ENCODE peak calls at places on chromosome 22, in ten cellular contexts. Y is neural crest cell, N is fibroblast of mammary gland, B is brain microvascular endothelial cell, V is kidney epithelial cell, A is choroid plexus epithelial cell, W is RWPE1, X is MCF 10A, P is IMR-90, O is ovary. Z is an unnamed sample.
A peak's percentile ranks its signal among the peaks of the same experiment; 100 is the strongest.

GRCh38 chr22:40056163-40056958 is 61.6 kb downstream of the FAM83F start:
- DNase-seq in Y (no peak), N (no peak), B (no peak), V (no peak), A (no peak), W (no peak), X (no peak), P (no peak), O (no peak), Z (no peak)

GRCh38 chr22:48182896-48183805 is 1420.7 kb downstream of the TBC1D22A start:
- DNase-seq in Y (no peak), N (no peak), B (no peak), V (no peak), A (no peak), W (no peak), X (no peak), P (no peak), O (no peak), Z (no peak)

GRCh38 chr22:30927806-30928205 is 40.8 kb downstream of the MORC2 start:
- DNase-seq in Y (no peak), N (no peak), B (no peak), V (no peak), A (no peak), W (no peak), X (no peak), P (no peak), O (no peak), Z (no peak)

GRCh38 chr22:20985720-20986119 is 3.6 kb downstream of the LZTR1 start:
- DNase-seq in Y (no peak), N (no peak), B (no peak), V (no peak), A (no peak), W (no peak), X (no peak), P (no peak), O (no peak), Z (no peak)

GRCh38 chr22:23325183-23325582 is 144.9 kb downstream of the BCR start:
- DNase-seq in Y (no peak), N (no peak), B (no peak), V (no peak), A (no peak), W (no peak), X (no peak), P (no peak), O (no peak), Z (no peak)

GRCh38 chr22:41992496-41992895 is 6.1 kb upstream of the WBP2NL start:
- DNase-seq in Y (no peak), N (no peak), B (no peak), V (no peak), A (no peak), W (no peak), X (no peak), P (no peak), O (no peak), Z (no peak)

GRCh38 chr22:31626427-31627150 is 35.4 kb downstream of the PISD start:
- DNase-seq in Y (no peak), N (no peak), B (no peak), V (no peak), A (peak; percentile 37), W (no peak), X (no peak), P (no peak), O (peak; percentile 72), Z (no peak)

GRCh38 chr22:37635157-37635556 is 4.3 kb upstream of the SH3BP1 start:
- DNase-seq in Y (no peak), N (no peak), B (no peak), V (no peak), A (no peak), W (no peak), X (no peak), P (no peak), O (no peak), Z (no peak)

GRCh38 chr22:23926561-23926960 is 32.4 kb downstream of the MIF start:
- DNase-seq in Y (no peak), N (no peak), B (no peak), V (no peak), A (no peak), W (no peak), X (no peak), P (no peak), O (no peak), Z (no peak)

GRCh38 chr22:19291580-19292261 is at the start of gene CLTCL1:
- DNase-seq in Y (peak; percentile 81), N (peak; percentile 52), B (peak; percentile 21), V (no peak), A (peak; percentile 73), W (peak; percentile 88), X (peak; percentile 57), P (peak; percentile 58), O (peak; percentile 89), Z (peak; percentile 75)

GRCh38 chr22:32849501-32849900 is 48.0 kb downstream of the TIMP3 start:
- DNase-seq in Y (no peak), N (no peak), B (no peak), V (no peak), A (no peak), W (no peak), X (peak; percentile 9), P (no peak), O (no peak), Z (no peak)

GRCh38 chr22:29136715-29137700 is 64.2 kb downstream of the KREMEN1 start:
- DNase-seq in Y (no peak), N (no peak), B (no peak), V (no peak), A (no peak), W (no peak), X (no peak), P (no peak), O (no peak), Z (no peak)

GRCh38 chr22:20595461-20595860 is 88.1 kb downstream of the MED15 start:
- DNase-seq in Y (no peak), N (no peak), B (no peak), V (no peak), A (no peak), W (no peak), X (no peak), P (no peak), O (no peak), Z (no peak)

GRCh38 chr22:39543095-39543494 is 10.5 kb upstream of the RPS19BP1 start:
- DNase-seq in Y (peak; percentile 49), N (peak; percentile 48), B (no peak), V (no peak), A (peak; percentile 62), W (no peak), X (no peak), P (peak; percentile 32), O (no peak), Z (no peak)

GRCh38 chr22:47176573-47177333 is 414.3 kb downstream of the TBC1D22A start:
- DNase-seq in Y (no peak), N (no peak), B (no peak), V (no peak), A (no peak), W (no peak), X (no peak), P (no peak), O (peak; percentile 28), Z (no peak)

GRCh38 chr22:23649071-23649501 is 17.0 kb upstream of the DRICH1 start:
- DNase-seq in Y (no peak), N (no peak), B (no peak), V (no peak), A (no peak), W (no peak), X (no peak), P (no peak), O (no peak), Z (no peak)

GRCh38 chr22:36563001-36563400 is 34.0 kb upstream of the EIF3D start:
- DNase-seq in Y (no peak), N (no peak), B (no peak), V (no peak), A (no peak), W (no peak), X (no peak), P (no peak), O (no peak), Z (no peak)
- TF ChIP-seq CTCF in Y (no peak), N (no peak), B (peak; percentile 36), V (no peak), A (peak; percentile 8), W (no peak), X (no peak), P (no peak), O (no peak), Z (no peak)

DNA sequence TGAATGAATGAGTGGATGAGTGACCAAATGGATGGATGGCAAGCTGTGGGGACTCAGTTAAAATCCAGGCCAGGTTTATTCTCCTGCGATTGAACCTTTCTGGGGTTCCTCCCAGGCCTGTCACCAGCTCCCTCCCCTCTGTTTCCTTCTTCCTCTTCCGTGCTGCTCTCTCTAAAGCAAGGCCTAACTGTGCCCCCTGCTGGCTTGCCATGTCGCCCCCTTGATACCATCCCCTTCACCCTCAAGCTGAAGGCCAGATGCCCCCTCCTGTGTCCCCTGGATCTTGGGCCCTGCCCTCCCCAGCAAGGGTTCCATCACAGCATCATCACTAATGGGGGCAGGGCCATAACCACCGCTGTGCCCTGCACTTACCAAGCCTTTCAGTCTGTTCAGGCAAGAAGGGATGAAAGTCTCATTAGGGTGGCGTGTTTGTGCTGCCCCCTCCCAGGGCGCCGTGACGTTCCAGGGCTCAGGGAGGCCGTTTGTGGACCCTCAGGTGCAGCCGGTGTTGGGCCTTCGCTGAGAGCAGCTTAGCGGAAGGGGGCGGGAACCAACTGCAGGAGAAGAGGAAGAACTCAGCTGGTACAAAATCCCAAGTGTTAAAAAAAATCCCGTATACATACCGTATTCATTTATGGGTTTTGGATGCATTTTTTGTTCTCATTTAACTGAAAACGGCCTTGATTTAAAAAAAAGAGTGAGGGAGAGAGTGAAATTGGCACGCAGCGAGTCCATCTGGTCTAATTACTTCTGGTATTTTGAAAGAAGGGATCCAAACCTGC is 69.9 kb downstream of the MPPED1 start:
- DNase-seq in Y (no peak), N (no peak), B (no peak), V (no peak), A (no peak), W (no peak), X (peak; percentile 3), P (no peak), O (no peak), Z (no peak)
- TF ChIP-seq CTCF in Y (peak; percentile 38), N (no peak), B (no peak), V (no peak), A (no peak), W (no peak), X (no peak), P (no peak), O (peak; percentile 12), Z (no peak)

GRCh38 chr22:50221410-50222300 is 20.8 kb downstream of the SELENOO start:
- DNase-seq in Y (no peak), N (no peak), B (no peak), V (no peak), A (no peak), W (no peak), X (no peak), P (no peak), O (no peak), Z (no peak)
- TF ChIP-seq CTCF in Y (no peak), N (no peak), B (no peak), V (no peak), A (peak; percentile 32), W (no peak), X (no peak), P (peak; percentile 3), O (no peak), Z (no peak)

DNA sequence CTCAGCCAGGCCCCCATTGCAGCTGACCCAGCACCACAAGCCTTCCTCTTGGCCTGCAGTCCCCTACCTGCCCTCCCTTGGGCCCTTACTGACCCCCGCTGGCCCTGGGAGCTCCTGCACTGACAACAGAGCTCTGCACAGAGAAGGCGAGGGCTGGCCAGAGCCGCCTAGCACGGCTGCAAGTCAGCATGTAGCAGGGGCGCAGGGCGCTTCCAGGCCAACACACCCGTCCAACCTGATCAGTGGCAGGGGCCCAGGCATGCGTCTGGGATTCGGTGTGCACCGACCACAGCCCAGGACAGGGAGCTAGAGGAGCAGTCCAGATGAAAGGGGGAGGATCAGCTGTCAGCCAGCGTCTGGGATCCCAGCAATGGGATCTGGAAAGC is 7.6 kb downstream of the WNT7B start:
- DNase-seq in Y (no peak), N (no peak), B (no peak), V (no peak), A (peak; percentile 19), W (no peak), X (no peak), P (no peak), O (no peak), Z (no peak)
- TF ChIP-seq CTCF in Y (no peak), N (no peak), B (peak; percentile 23), V (peak; percentile 25), A (no peak), W (peak; percentile 29), X (no peak), P (peak; percentile 18), O (no peak), Z (no peak)

Z was measured in activated B cell treated with CpG ODN at 0.5 μM for 24 hours.